ENCODE peak calls at places on chromosomes 2 and 18, in nine cellular contexts. A, L, G, B, Y, P, H, Z and U are unnamed samples.

GRCh38 chr2:241063093-241063551 is 39.0 kb downstream of the MTERF4 start:
- DNase-seq in P (no peak), Z (no peak), L (no peak), H (no peak), Y (no peak), A (no peak), G (peak; percentile 53), B (no peak), U (no peak)

GRCh38 chr2:12507295-12507694 is 209.4 kb upstream of the TRIB2 start:
- DNase-seq in Z (no peak), Y (no peak), B (peak; percentile 99), L (no peak), H (no peak), G (no peak), P (no peak), A (no peak), U (no peak)

GRCh38 chr2:54471221-54471711 is 15.1 kb downstream of the SPTBN1 start:
- DNase-seq in P (no peak), L (peak; percentile 59), Y (no peak), G (no peak), H (peak; percentile 90), B (no peak), A (peak; percentile 38), Z (no peak), U (no peak)

GRCh38 chr2:233814063-233814435 is 35.9 kb downstream of the MROH2A start:
- DNase-seq in L (no peak), B (no peak), A (peak; percentile 52), G (peak; percentile 21), H (no peak), Z (no peak), Y (no peak), P (no peak), U (no peak)

GRCh38 chr18:3525870-3526420 is 76.0 kb downstream of the TGIF1 start:
- DNase-seq in L (no peak), P (no peak), Y (no peak), B (peak; percentile 95), Z (peak; percentile 18), G (no peak), H (no peak), A (no peak), U (peak; percentile 51)

GRCh38 chr18:55575066-55575465 is 12.9 kb downstream of the TCF4 start:
- DNase-seq in P (no peak), A (no peak), H (no peak), Y (no peak), Z (no peak), G (no peak), B (no peak), L (no peak), U (no peak)

GRCh38 chr2:52974127-52974526 is 793.5 kb upstream of the CHAC2 start:
- DNase-seq in L (no peak), G (no peak), Y (no peak), P (no peak), H (no peak), Z (no peak), A (no peak), B (no peak), U (no peak)

GRCh38 chr18:12741351-12741750 is 38.5 kb downstream of the PSMG2 start:
- DNase-seq in P (no peak), G (no peak), A (peak; percentile 36), B (no peak), H (peak; percentile 94), L (no peak), Y (no peak), Z (no peak), U (no peak)

GRCh38 chr2:43225093-43225787 is 1.2 kb downstream of the ZFP36L2 start:
- DNase-seq in H (no peak), Z (peak; percentile 65), B (peak; percentile 85), L (peak; percentile 67), A (no peak), G (peak; percentile 87), Y (peak; percentile 60), P (peak; percentile 65), U (peak; percentile 84)

GRCh38 chr2:43226955-43227829 is 786 bp upstream of the ZFP36L2 start:
- DNase-seq in A (peak; percentile 87), H (peak; percentile 93), P (peak; percentile 93), G (peak; percentile 99), L (peak; percentile 97), Z (peak; percentile 96), B (peak; percentile 91), Y (peak; percentile 95), U (peak; percentile 91)

GRCh38 chr2:43224571-43225092 is 1.8 kb downstream of the ZFP36L2 start:
- DNase-seq in B (peak; percentile 79), H (no peak), L (peak; percentile 44), P (no peak), Y (no peak), A (no peak), Z (no peak), G (peak; percentile 74), U (peak; percentile 76)

GRCh38 chr2:43226558-43226954 is at the start of gene ZFP36L2:
- DNase-seq in A (peak; percentile 97), B (peak; percentile 98), G (peak; percentile 98), L (peak; percentile 98), H (peak; percentile 92), Y (peak; percentile 99), P (peak; percentile 97), Z (peak; percentile 97), U (peak; percentile 96)

DNA sequence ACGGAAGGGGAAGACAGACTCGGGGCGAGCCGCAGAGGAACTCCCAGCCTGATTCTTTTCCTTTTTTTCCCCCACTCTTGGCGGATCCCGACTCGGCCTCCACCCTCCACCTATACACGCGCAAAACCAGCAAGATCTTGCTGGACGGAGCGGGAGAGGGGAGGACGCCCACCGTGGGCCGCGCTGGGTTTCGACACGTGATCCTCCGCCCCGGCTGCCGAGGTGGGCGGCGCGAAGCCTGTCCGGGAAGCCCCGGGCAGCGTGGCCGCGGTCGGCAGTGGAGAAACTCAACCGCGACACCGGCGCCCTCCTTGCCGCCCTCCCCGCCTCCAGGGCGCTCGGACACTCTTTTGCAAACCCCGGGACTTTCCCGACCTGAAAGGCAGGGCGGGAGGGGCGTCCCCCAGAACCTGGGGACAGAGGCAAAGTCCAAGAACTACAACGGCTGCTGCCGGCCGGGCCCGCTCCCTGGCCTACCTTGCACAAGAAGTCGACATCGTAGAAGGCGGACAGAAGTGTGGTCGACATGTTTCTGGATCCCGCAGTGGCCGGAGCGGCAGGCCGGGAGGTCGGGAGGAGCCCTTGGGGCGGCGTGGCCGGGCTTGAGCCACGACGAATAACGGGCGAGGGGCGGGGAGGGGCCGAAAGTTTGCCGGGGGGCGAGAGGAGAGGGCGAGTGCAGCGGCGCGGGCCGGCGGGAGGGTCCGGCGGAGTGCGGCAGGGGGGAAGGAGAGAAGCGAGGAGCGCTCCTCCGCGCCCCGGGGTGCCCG is 433 bp downstream of the ZFP36L2 start:
- DNase-seq in P (peak; percentile 73), Y (peak; percentile 85), L (peak; percentile 81), H (peak; percentile 77), Z (no peak), A (peak; percentile 65), G (peak; percentile 83), B (peak; percentile 82), U (peak; percentile 85)
- TF ChIP-seq POLR2A in P (no peak), Y (no peak), L (no peak), H (peak; percentile 49), Z (peak; percentile 93), A (peak; percentile 84), G (peak; percentile 79), B (peak; percentile 42), U (peak; percentile 50)

DNA sequence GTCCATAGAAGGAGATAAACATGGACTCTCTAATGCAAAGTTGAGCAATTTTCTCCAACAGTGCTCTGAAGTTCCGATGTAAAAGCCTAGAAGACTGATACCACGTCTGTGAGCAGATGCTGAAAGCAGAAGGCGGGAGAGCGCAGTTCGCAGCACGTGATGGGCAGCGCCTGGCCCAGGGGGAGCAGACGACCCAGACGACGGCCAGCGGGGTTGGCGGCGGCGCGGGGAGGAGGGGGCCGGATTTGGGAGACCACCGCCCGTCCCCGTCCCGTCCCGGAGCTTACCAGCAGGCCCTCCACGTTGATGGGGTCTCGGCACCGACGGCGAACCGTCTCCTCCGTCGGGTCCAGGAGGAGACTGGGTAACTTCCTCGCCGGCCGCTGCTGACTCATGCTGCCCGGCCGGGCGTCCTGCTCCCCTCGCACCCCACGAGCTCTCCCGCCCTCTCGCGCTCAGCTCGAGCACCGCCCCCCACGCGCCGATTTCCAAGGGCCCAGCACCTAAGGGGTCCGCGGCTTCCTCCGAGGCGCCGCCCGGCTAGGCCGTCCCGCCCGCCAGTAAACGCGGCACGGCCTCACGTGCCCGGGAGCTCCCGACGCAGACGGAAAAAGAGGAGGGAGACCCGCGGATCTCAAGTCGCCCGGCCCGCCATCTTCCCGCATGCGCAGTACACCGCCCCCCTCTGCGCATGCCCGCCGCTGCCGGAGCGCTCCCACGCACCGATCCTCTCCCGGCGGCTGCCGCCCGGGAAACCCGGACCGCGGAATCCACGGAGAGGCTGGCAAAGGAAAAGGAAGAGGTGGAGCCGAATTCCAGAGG is at the start of gene E2F6:
- DNase-seq in Y (peak; percentile 93), L (peak; percentile 95), H (peak; percentile 94), G (peak; percentile 96), B (peak; percentile 92), A (peak; percentile 93), Z (peak; percentile 94), P (peak; percentile 95), U (peak; percentile 91)
- TF ChIP-seq POLR2A in Y (peak; percentile 78), L (peak; percentile 72), H (peak; percentile 65), G (peak; percentile 77), B (peak; percentile 46), A (peak; percentile 72), Z (peak; percentile 73), P (peak; percentile 66), U (peak; percentile 57)

DNA sequence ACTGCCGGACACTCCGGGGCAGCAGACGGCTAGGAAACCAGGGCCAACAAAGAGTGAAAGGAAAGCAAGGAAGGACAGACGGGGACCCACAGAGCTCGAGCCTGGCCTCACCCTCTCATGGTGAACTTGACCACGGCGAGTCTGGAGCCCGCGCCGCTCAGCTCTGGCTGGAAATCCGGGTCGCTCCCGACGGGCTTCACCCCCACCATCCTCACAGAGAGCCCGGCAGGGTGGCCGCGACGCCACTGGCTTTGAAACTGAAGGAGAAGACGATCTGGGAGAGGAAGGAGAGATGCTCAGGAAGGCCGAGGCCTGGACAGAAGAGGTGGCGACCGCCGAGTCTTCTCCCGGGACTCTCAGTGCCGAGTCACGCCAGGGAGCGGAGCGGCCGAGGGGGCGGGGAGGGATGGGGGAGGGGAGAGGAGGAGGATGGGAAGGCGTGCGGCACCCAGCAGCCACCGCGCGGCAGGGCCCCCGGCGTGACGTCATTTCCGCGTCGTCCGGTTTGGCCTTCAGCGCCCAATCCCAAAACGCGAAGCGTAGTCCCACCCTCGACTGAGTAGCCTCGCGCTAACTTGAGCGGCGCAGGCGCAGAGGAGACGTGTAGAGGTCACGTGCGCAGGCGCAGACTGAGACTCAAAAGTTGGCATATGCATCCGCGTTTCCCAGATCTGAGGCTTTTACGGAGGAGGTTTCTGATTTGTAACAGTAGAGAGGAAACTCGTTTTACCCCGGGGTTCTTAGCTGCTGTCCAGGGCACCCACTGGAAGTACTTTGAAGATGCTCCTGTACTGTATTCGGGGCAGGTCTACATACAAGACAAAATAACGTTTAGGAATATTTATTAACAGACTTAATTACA is at the start of gene TXNL1:
- DNase-seq in H (peak; percentile 96), B (peak; percentile 97), A (peak; percentile 77), P (peak; percentile 100), Y (peak; percentile 99), G (peak; percentile 100), L (peak; percentile 100), Z (peak; percentile 100), U (peak; percentile 100)
- TF ChIP-seq POLR2A in H (peak; percentile 94), B (peak; percentile 76), A (peak; percentile 51), P (peak; percentile 60), Y (peak; percentile 88), G (peak; percentile 85), L (peak; percentile 61), Z (peak; percentile 93), U (peak; percentile 78)

DNA sequence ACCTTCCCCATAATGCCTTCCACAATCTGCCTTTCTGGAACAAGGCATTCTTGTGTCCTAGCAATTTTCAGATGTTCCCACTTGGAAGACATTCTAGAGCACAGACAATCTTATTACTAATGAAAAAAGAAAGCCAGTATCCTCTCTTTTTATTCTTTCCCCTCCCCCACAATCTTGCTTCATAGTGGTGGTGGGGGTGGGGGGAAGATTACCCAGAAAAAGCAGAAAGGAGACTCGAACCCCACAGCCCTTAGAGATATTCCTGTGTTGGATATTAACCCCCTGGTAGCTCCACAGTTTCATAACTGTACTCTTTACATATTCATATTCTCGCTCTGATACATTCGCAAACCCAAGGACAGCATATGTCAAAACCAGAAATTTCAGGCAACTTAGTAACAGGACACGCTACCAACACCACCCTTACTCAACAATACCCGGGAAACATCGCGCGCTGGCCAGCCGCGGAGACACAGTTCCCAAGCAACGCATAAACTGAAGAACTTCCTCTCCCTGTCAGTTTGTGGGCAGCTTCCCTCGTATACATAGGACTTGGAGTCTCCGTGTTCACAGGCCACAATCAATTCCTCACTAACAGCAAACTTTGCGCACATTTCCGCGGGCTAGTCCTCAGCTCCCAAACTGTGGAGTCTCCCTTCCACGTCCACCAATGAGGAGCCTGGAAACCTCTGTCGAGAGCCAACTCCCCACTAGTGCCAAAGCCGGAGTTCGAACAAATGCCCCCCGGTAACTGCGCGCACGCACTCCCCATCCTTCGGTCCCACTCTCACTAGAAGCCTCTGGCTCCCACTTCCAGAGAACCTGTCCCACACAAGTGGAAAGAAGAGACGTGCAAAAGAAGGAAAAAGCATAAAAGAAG is 709 bp downstream of the NR4A2 start:
- DNase-seq in B (peak; percentile 88), G (peak; percentile 91), H (no peak), L (peak; percentile 68), Y (peak; percentile 65), Z (peak; percentile 74), P (peak; percentile 60), A (peak; percentile 61), U (peak; percentile 63)
- TF ChIP-seq POLR2A in B (no peak), G (peak; percentile 12), H (no peak), L (no peak), Y (no peak), Z (no peak), P (no peak), A (no peak), U (no peak)